ENCODE peak calls at places on chromosome 9, in seven cellular contexts. One of them, this sample, is unnamed.

GRCh38 chr9:17802249-17802857 is 223.5 kb downstream of the SH3GL2 start:
- DNase-seq in iris pigment epithelial cell: peak
- DNase-seq in GM03348: peak
- DNase-seq in NCI-H524: peak
- DNase-seq in GM19239: no peak
- DNase-seq in NAMALWA: peak
- DNase-seq in stimulated activated CD4-positive, alpha-beta T cell treated with anti-CD3 and anti-CD28 coated beads, TNF-alpha, amount 100 ng/mL, for 4 hours: no peak
- DNase-seq in this sample: no peak

GRCh38 chr9:137705906-137706305 is 87.1 kb downstream of the EHMT1 start:
- DNase-seq in iris pigment epithelial cell: no peak
- DNase-seq in GM03348: peak
- DNase-seq in NCI-H524: no peak
- DNase-seq in GM19239: peak
- DNase-seq in NAMALWA: no peak
- DNase-seq in stimulated activated CD4-positive, alpha-beta T cell treated with anti-CD3 and anti-CD28 coated beads, TNF-alpha, amount 100 ng/mL, for 4 hours: no peak
- DNase-seq in this sample: no peak

GRCh38 chr9:5629312-5630037 is 568 bp downstream of the RIC1 start:
- DNase-seq in iris pigment epithelial cell: peak
- DNase-seq in GM03348: peak
- DNase-seq in NCI-H524: peak
- DNase-seq in GM19239: no peak
- DNase-seq in NAMALWA: peak
- DNase-seq in stimulated activated CD4-positive, alpha-beta T cell treated with anti-CD3 and anti-CD28 coated beads, TNF-alpha, amount 100 ng/mL, for 4 hours: peak
- DNase-seq in this sample: no peak

GRCh38 chr9:10341057-10341456 is 271.7 kb downstream of the PTPRD start:
- DNase-seq in iris pigment epithelial cell: no peak
- DNase-seq in GM03348: no peak
- DNase-seq in NCI-H524: no peak
- DNase-seq in GM19239: no peak
- DNase-seq in NAMALWA: no peak
- DNase-seq in stimulated activated CD4-positive, alpha-beta T cell treated with anti-CD3 and anti-CD28 coated beads, TNF-alpha, amount 100 ng/mL, for 4 hours: no peak
- DNase-seq in this sample: no peak

GRCh38 chr9:81538929-81539716 is 150.2 kb downstream of the TLE1 start:
- DNase-seq in iris pigment epithelial cell: no peak
- DNase-seq in GM03348: no peak
- DNase-seq in NCI-H524: no peak
- DNase-seq in GM19239: no peak
- DNase-seq in NAMALWA: no peak
- DNase-seq in stimulated activated CD4-positive, alpha-beta T cell treated with anti-CD3 and anti-CD28 coated beads, TNF-alpha, amount 100 ng/mL, for 4 hours: no peak
- DNase-seq in this sample: no peak

GRCh38 chr9:133349965-133350624 is 2.1 kb downstream of the RPL7A start:
- DNase-seq in iris pigment epithelial cell: no peak
- DNase-seq in GM03348: no peak
- DNase-seq in NCI-H524: no peak
- DNase-seq in GM19239: no peak
- DNase-seq in NAMALWA: no peak
- DNase-seq in stimulated activated CD4-positive, alpha-beta T cell treated with anti-CD3 and anti-CD28 coated beads, TNF-alpha, amount 100 ng/mL, for 4 hours: no peak
- DNase-seq in this sample: no peak

GRCh38 chr9:81787747-81788632 is 98.6 kb upstream of the TLE1 start:
- DNase-seq in iris pigment epithelial cell: peak
- DNase-seq in GM03348: peak
- DNase-seq in NCI-H524: no peak
- DNase-seq in GM19239: no peak
- DNase-seq in NAMALWA: no peak
- DNase-seq in stimulated activated CD4-positive, alpha-beta T cell treated with anti-CD3 and anti-CD28 coated beads, TNF-alpha, amount 100 ng/mL, for 4 hours: no peak
- DNase-seq in this sample: peak

GRCh38 chr9:17726298-17726697 is 147.4 kb downstream of the SH3GL2 start:
- DNase-seq in iris pigment epithelial cell: no peak
- DNase-seq in GM03348: no peak
- DNase-seq in NCI-H524: no peak
- DNase-seq in GM19239: no peak
- DNase-seq in NAMALWA: no peak
- DNase-seq in stimulated activated CD4-positive, alpha-beta T cell treated with anti-CD3 and anti-CD28 coated beads, TNF-alpha, amount 100 ng/mL, for 4 hours: no peak
- DNase-seq in this sample: no peak

GRCh38 chr9:82554381-82554780 is 508.6 kb downstream of the RASEF start:
- DNase-seq in iris pigment epithelial cell: no peak
- DNase-seq in GM03348: no peak
- DNase-seq in NCI-H524: no peak
- DNase-seq in GM19239: no peak
- DNase-seq in NAMALWA: no peak
- DNase-seq in stimulated activated CD4-positive, alpha-beta T cell treated with anti-CD3 and anti-CD28 coated beads, TNF-alpha, amount 100 ng/mL, for 4 hours: no peak
- DNase-seq in this sample: no peak

GRCh38 chr9:137300607-137301085 is 1.4 kb downstream of the NRARP start:
- DNase-seq in iris pigment epithelial cell: peak
- DNase-seq in GM03348: no peak
- DNase-seq in NCI-H524: peak
- DNase-seq in GM19239: no peak
- DNase-seq in NAMALWA: no peak
- DNase-seq in stimulated activated CD4-positive, alpha-beta T cell treated with anti-CD3 and anti-CD28 coated beads, TNF-alpha, amount 100 ng/mL, for 4 hours: no peak
- DNase-seq in this sample: peak

GRCh38 chr9:82606071-82606470 is 456.9 kb downstream of the RASEF start:
- DNase-seq in iris pigment epithelial cell: no peak
- DNase-seq in GM03348: no peak
- DNase-seq in NCI-H524: no peak
- DNase-seq in GM19239: no peak
- DNase-seq in NAMALWA: no peak
- DNase-seq in stimulated activated CD4-positive, alpha-beta T cell treated with anti-CD3 and anti-CD28 coated beads, TNF-alpha, amount 100 ng/mL, for 4 hours: no peak
- DNase-seq in this sample: no peak

GRCh38 chr9:63728287-63728686 is 1556.7 kb downstream of the FOXD4L5 start:
- DNase-seq in iris pigment epithelial cell: no peak
- DNase-seq in GM03348: no peak
- DNase-seq in NCI-H524: no peak
- DNase-seq in GM19239: no peak
- DNase-seq in NAMALWA: no peak
- DNase-seq in stimulated activated CD4-positive, alpha-beta T cell treated with anti-CD3 and anti-CD28 coated beads, TNF-alpha, amount 100 ng/mL, for 4 hours: no peak
- DNase-seq in this sample: no peak

GRCh38 chr9:110329676-110330235 is 7.9 kb downstream of the TXNDC8 start:
- DNase-seq in iris pigment epithelial cell: no peak
- DNase-seq in GM03348: no peak
- DNase-seq in NCI-H524: no peak
- DNase-seq in GM19239: no peak
- DNase-seq in NAMALWA: no peak
- DNase-seq in stimulated activated CD4-positive, alpha-beta T cell treated with anti-CD3 and anti-CD28 coated beads, TNF-alpha, amount 100 ng/mL, for 4 hours: no peak
- DNase-seq in this sample: no peak

GRCh38 chr9:85723220-85723619 is 18.5 kb downstream of the AGTPBP1 start:
- DNase-seq in iris pigment epithelial cell: no peak
- DNase-seq in GM03348: no peak
- DNase-seq in NCI-H524: no peak
- DNase-seq in GM19239: no peak
- DNase-seq in NAMALWA: no peak
- DNase-seq in stimulated activated CD4-positive, alpha-beta T cell treated with anti-CD3 and anti-CD28 coated beads, TNF-alpha, amount 100 ng/mL, for 4 hours: peak
- DNase-seq in this sample: no peak

GRCh38 chr9:82168585-82168984 is 180.0 kb downstream of the SPATA31D1 start:
- DNase-seq in iris pigment epithelial cell: peak
- DNase-seq in GM03348: no peak
- DNase-seq in NCI-H524: no peak
- DNase-seq in GM19239: no peak
- DNase-seq in NAMALWA: no peak
- DNase-seq in stimulated activated CD4-positive, alpha-beta T cell treated with anti-CD3 and anti-CD28 coated beads, TNF-alpha, amount 100 ng/mL, for 4 hours: no peak
- DNase-seq in this sample: no peak

GRCh38 chr9:138024131-138024530 is 146.5 kb downstream of the CACNA1B start:
- DNase-seq in iris pigment epithelial cell: no peak
- DNase-seq in GM03348: peak
- DNase-seq in NCI-H524: no peak
- DNase-seq in GM19239: no peak
- DNase-seq in NAMALWA: no peak
- DNase-seq in stimulated activated CD4-positive, alpha-beta T cell treated with anti-CD3 and anti-CD28 coated beads, TNF-alpha, amount 100 ng/mL, for 4 hours: no peak
- DNase-seq in this sample: no peak

GRCh38 chr9:107173422-107174180 is 109.5 kb upstream of the RAD23B start:
- DNase-seq in iris pigment epithelial cell: peak
- DNase-seq in GM03348: no peak
- DNase-seq in NCI-H524: no peak
- DNase-seq in GM19239: no peak
- DNase-seq in NAMALWA: no peak
- DNase-seq in stimulated activated CD4-positive, alpha-beta T cell treated with anti-CD3 and anti-CD28 coated beads, TNF-alpha, amount 100 ng/mL, for 4 hours: no peak
- DNase-seq in this sample: no peak

GRCh38 chr9:75715360-75715759 is 175.1 kb upstream of the PCSK5 start:
- DNase-seq in iris pigment epithelial cell: peak
- DNase-seq in GM03348: no peak
- DNase-seq in NCI-H524: no peak
- DNase-seq in GM19239: no peak
- DNase-seq in NAMALWA: no peak
- DNase-seq in stimulated activated CD4-positive, alpha-beta T cell treated with anti-CD3 and anti-CD28 coated beads, TNF-alpha, amount 100 ng/mL, for 4 hours: no peak
- DNase-seq in this sample: no peak

GRCh38 chr9:89475891-89476440 is 21.9 kb downstream of the SEMA4D start:
- DNase-seq in iris pigment epithelial cell: no peak
- DNase-seq in GM03348: no peak
- DNase-seq in NCI-H524: no peak
- DNase-seq in GM19239: no peak
- DNase-seq in NAMALWA: no peak
- DNase-seq in stimulated activated CD4-positive, alpha-beta T cell treated with anti-CD3 and anti-CD28 coated beads, TNF-alpha, amount 100 ng/mL, for 4 hours: no peak
- DNase-seq in this sample: no peak

GRCh38 chr9:127166651-127167524 is 44.5 kb upstream of the ANGPTL2 start:
- DNase-seq in iris pigment epithelial cell: peak
- DNase-seq in GM03348: peak
- DNase-seq in NCI-H524: no peak
- DNase-seq in GM19239: peak
- DNase-seq in NAMALWA: peak
- DNase-seq in stimulated activated CD4-positive, alpha-beta T cell treated with anti-CD3 and anti-CD28 coated beads, TNF-alpha, amount 100 ng/mL, for 4 hours: no peak
- DNase-seq in this sample: no peak

GRCh38 chr9:93252116-93252780 is 68.3 kb downstream of the WNK2 start:
- DNase-seq in iris pigment epithelial cell: no peak
- DNase-seq in GM03348: no peak
- DNase-seq in NCI-H524: no peak
- DNase-seq in GM19239: no peak
- DNase-seq in NAMALWA: no peak
- DNase-seq in stimulated activated CD4-positive, alpha-beta T cell treated with anti-CD3 and anti-CD28 coated beads, TNF-alpha, amount 100 ng/mL, for 4 hours: no peak
- DNase-seq in this sample: no peak

GRCh38 chr9:74528207-74528606 is 31.1 kb downstream of the RORB start:
- DNase-seq in iris pigment epithelial cell: no peak
- DNase-seq in GM03348: no peak
- DNase-seq in NCI-H524: peak
- DNase-seq in GM19239: no peak
- DNase-seq in NAMALWA: no peak
- DNase-seq in stimulated activated CD4-positive, alpha-beta T cell treated with anti-CD3 and anti-CD28 coated beads, TNF-alpha, amount 100 ng/mL, for 4 hours: no peak
- DNase-seq in this sample: no peak

GRCh38 chr9:73137286-73137899 is 14.3 kb upstream of the ANXA1 start:
- DNase-seq in iris pigment epithelial cell: peak
- DNase-seq in GM03348: no peak
- DNase-seq in NCI-H524: no peak
- DNase-seq in GM19239: no peak
- DNase-seq in NAMALWA: peak
- DNase-seq in stimulated activated CD4-positive, alpha-beta T cell treated with anti-CD3 and anti-CD28 coated beads, TNF-alpha, amount 100 ng/mL, for 4 hours: no peak
- DNase-seq in this sample: no peak

GRCh38 chr9:135776893-135777622 is 75.1 kb downstream of the KCNT1 start:
- DNase-seq in iris pigment epithelial cell: no peak
- DNase-seq in GM03348: no peak
- DNase-seq in NCI-H524: no peak
- DNase-seq in GM19239: no peak
- DNase-seq in NAMALWA: peak
- DNase-seq in stimulated activated CD4-positive, alpha-beta T cell treated with anti-CD3 and anti-CD28 coated beads, TNF-alpha, amount 100 ng/mL, for 4 hours: no peak
- DNase-seq in this sample: no peak

GRCh38 chr9:116646661-116647514 is 40.2 kb upstream of the TRIM32 start:
- DNase-seq in iris pigment epithelial cell: peak
- DNase-seq in GM03348: peak
- DNase-seq in NCI-H524: peak
- DNase-seq in GM19239: no peak
- DNase-seq in NAMALWA: peak
- DNase-seq in stimulated activated CD4-positive, alpha-beta T cell treated with anti-CD3 and anti-CD28 coated beads, TNF-alpha, amount 100 ng/mL, for 4 hours: no peak
- DNase-seq in this sample: no peak

GRCh38 chr9:136824496-136825225 is 16.9 kb downstream of the RABL6 start:
- DNase-seq in iris pigment epithelial cell: no peak
- DNase-seq in GM03348: no peak
- DNase-seq in NCI-H524: no peak
- DNase-seq in GM19239: no peak
- DNase-seq in NAMALWA: no peak
- DNase-seq in stimulated activated CD4-positive, alpha-beta T cell treated with anti-CD3 and anti-CD28 coated beads, TNF-alpha, amount 100 ng/mL, for 4 hours: no peak
- DNase-seq in this sample: peak

GRCh38 chr9:13244190-13244589 is 35.3 kb downstream of the MPDZ start:
- DNase-seq in iris pigment epithelial cell: no peak
- DNase-seq in GM03348: no peak
- DNase-seq in NCI-H524: no peak
- DNase-seq in GM19239: no peak
- DNase-seq in NAMALWA: no peak
- DNase-seq in stimulated activated CD4-positive, alpha-beta T cell treated with anti-CD3 and anti-CD28 coated beads, TNF-alpha, amount 100 ng/mL, for 4 hours: no peak
- DNase-seq in this sample: no peak

GRCh38 chr9:136078498-136079011 is 16.5 kb downstream of the NACC2 start:
- DNase-seq in iris pigment epithelial cell: no peak
- DNase-seq in GM03348: no peak
- DNase-seq in NCI-H524: no peak
- DNase-seq in GM19239: no peak
- DNase-seq in NAMALWA: no peak
- DNase-seq in stimulated activated CD4-positive, alpha-beta T cell treated with anti-CD3 and anti-CD28 coated beads, TNF-alpha, amount 100 ng/mL, for 4 hours: no peak
- DNase-seq in this sample: no peak

GRCh38 chr9:128554155-128554862 is 1.9 kb downstream of the SPTAN1 start:
- DNase-seq in iris pigment epithelial cell: peak
- DNase-seq in GM03348: peak
- DNase-seq in NCI-H524: no peak
- DNase-seq in GM19239: no peak
- DNase-seq in NAMALWA: peak
- DNase-seq in stimulated activated CD4-positive, alpha-beta T cell treated with anti-CD3 and anti-CD28 coated beads, TNF-alpha, amount 100 ng/mL, for 4 hours: no peak
- DNase-seq in this sample: peak

GRCh38 chr9:22645893-22646292 is 199.3 kb downstream of the DMRTA1 start:
- DNase-seq in iris pigment epithelial cell: peak
- DNase-seq in GM03348: no peak
- DNase-seq in NCI-H524: peak
- DNase-seq in GM19239: no peak
- DNase-seq in NAMALWA: no peak
- DNase-seq in stimulated activated CD4-positive, alpha-beta T cell treated with anti-CD3 and anti-CD28 coated beads, TNF-alpha, amount 100 ng/mL, for 4 hours: no peak
- DNase-seq in this sample: no peak

GRCh38 chr9:124045076-124045829 is 33.7 kb downstream of the LHX2 start:
- DNase-seq in iris pigment epithelial cell: peak
- DNase-seq in GM03348: peak
- DNase-seq in NCI-H524: no peak
- DNase-seq in GM19239: no peak
- DNase-seq in NAMALWA: no peak
- DNase-seq in stimulated activated CD4-positive, alpha-beta T cell treated with anti-CD3 and anti-CD28 coated beads, TNF-alpha, amount 100 ng/mL, for 4 hours: no peak
- DNase-seq in this sample: peak

GRCh38 chr9:89994988-89995613 is 390.3 kb downstream of the GADD45G start:
- DNase-seq in iris pigment epithelial cell: no peak
- DNase-seq in GM03348: no peak
- DNase-seq in NCI-H524: no peak
- DNase-seq in GM19239: no peak
- DNase-seq in NAMALWA: no peak
- DNase-seq in stimulated activated CD4-positive, alpha-beta T cell treated with anti-CD3 and anti-CD28 coated beads, TNF-alpha, amount 100 ng/mL, for 4 hours: no peak
- DNase-seq in this sample: no peak

GRCh38 chr9:18805386-18805785 is 227.6 kb downstream of the SAXO1 start:
- DNase-seq in iris pigment epithelial cell: no peak
- DNase-seq in GM03348: no peak
- DNase-seq in NCI-H524: no peak
- DNase-seq in GM19239: no peak
- DNase-seq in NAMALWA: no peak
- DNase-seq in stimulated activated CD4-positive, alpha-beta T cell treated with anti-CD3 and anti-CD28 coated beads, TNF-alpha, amount 100 ng/mL, for 4 hours: no peak
- DNase-seq in this sample: no peak

GRCh38 chr9:134850611-134851010 is 30.0 kb upstream of the FCN2 start:
- DNase-seq in iris pigment epithelial cell: no peak
- DNase-seq in GM03348: no peak
- DNase-seq in NCI-H524: no peak
- DNase-seq in GM19239: no peak
- DNase-seq in NAMALWA: no peak
- DNase-seq in stimulated activated CD4-positive, alpha-beta T cell treated with anti-CD3 and anti-CD28 coated beads, TNF-alpha, amount 100 ng/mL, for 4 hours: no peak
- DNase-seq in this sample: no peak

GRCh38 chr9:123318192-123318591 is 37.8 kb upstream of the CRB2 start:
- DNase-seq in iris pigment epithelial cell: no peak
- DNase-seq in GM03348: no peak
- DNase-seq in NCI-H524: no peak
- DNase-seq in GM19239: peak
- DNase-seq in NAMALWA: no peak
- DNase-seq in stimulated activated CD4-positive, alpha-beta T cell treated with anti-CD3 and anti-CD28 coated beads, TNF-alpha, amount 100 ng/mL, for 4 hours: no peak
- DNase-seq in this sample: no peak

GRCh38 chr9:129962889-129963703 is 79.9 kb downstream of the FNBP1 start:
- DNase-seq in iris pigment epithelial cell: peak
- DNase-seq in GM03348: peak
- DNase-seq in NCI-H524: no peak
- DNase-seq in GM19239: peak
- DNase-seq in NAMALWA: peak
- DNase-seq in stimulated activated CD4-positive, alpha-beta T cell treated with anti-CD3 and anti-CD28 coated beads, TNF-alpha, amount 100 ng/mL, for 4 hours: peak
- DNase-seq in this sample: peak

This sample was measured in ovary.